ENCODE peak calls at places on chromosomes 12 and 14, in five cellular contexts. N is stimulated activated CD8-positive, alpha-beta memory T cell treated with anti-CD3 and anti-CD28 coated beads, Interleukin-4, amount 100 ng/mL, for 1 hour; H is putamen; L is fibroblast of mammary gland; V is esophagus squamous epithelium. A is an unnamed sample.
A peak's percentile ranks its signal among the peaks of the same experiment; 100 is the strongest.

GRCh38 chr14:37623552-37623951 is 28.1 kb downstream of the TTC6 start:
- DNase-seq in H (no peak), L (peak; percentile 91), N (no peak), V (no peak), A (no peak)

GRCh38 chr14:63302135-63302534 is 16.6 kb downstream of the GPHB5 start:
- DNase-seq in L (no peak), H (no peak), V (no peak), N (no peak), A (no peak)

GRCh38 chr14:90512332-90512951 is 115.6 kb downstream of the CALM1 start:
- DNase-seq in L (no peak), N (no peak), H (no peak), V (no peak), A (no peak)

GRCh38 chr14:95814363-95815225 is 62.0 kb upstream of the TUNAR start:
- DNase-seq in H (no peak), V (no peak), L (no peak), N (no peak), A (peak; percentile 87)

GRCh38 chr12:47889040-47889439 is 15.8 kb downstream of the VDR start:
- DNase-seq in V (no peak), H (no peak), L (no peak), N (no peak), A (no peak)

GRCh38 chr12:13103391-13104033 is at the start of gene GSG1:
- DNase-seq in N (no peak), H (no peak), V (no peak), L (peak; percentile 77), A (no peak)

GRCh38 chr14:24196071-24197061 is 1.1 kb upstream of the TM9SF1 start:
- DNase-seq in L (peak; percentile 24), N (no peak), V (no peak), H (no peak), A (no peak)

GRCh38 chr12:52216807-52217206 is 16.2 kb upstream of the KRT7 start:
- DNase-seq in L (no peak), H (no peak), N (no peak), V (no peak), A (no peak)

GRCh38 chr14:72644758-72645489 is 249.0 kb downstream of the DPF3 start:
- DNase-seq in H (no peak), N (no peak), L (peak; percentile 33), V (no peak), A (no peak)

GRCh38 chr12:92469837-92470236 is 233.0 kb upstream of the PLEKHG7 start:
- DNase-seq in V (no peak), L (peak; percentile 25), H (no peak), N (no peak), A (no peak)

GRCh38 chr14:77154421-77154820 is 12.8 kb upstream of the ZDHHC22 start:
- DNase-seq in N (no peak), L (no peak), V (no peak), H (no peak), A (no peak)

GRCh38 chr12:148676-149416 is 65.1 kb downstream of the SLC6A12 start:
- DNase-seq in H (peak; percentile 56), V (no peak), L (no peak), N (no peak), A (no peak)

GRCh38 chr12:93563807-93564538 is 8.5 kb upstream of the SOCS2 start:
- DNase-seq in L (peak; percentile 45), V (no peak), H (no peak), N (no peak), A (no peak)

GRCh38 chr12:106299193-106299794 is 3.2 kb upstream of the TCP11L2 start:
- DNase-seq in V (no peak), H (no peak), N (no peak), L (no peak), A (no peak)

A was measured in vagina.